ENCODE peak calls at places on chromosomes 12 and 14, in seven cellular contexts. One of them, this sample, is unnamed.

GRCh38 chr12:122437656-122438121 is 15.2 kb upstream of the CLIP1 start:
- DNase-seq in CD4-positive, alpha-beta memory T cell: no peak
- DNase-seq in endothelial cell: no peak
- DNase-seq in lung: peak; percentile 52
- DNase-seq in effector CD4-positive, alpha-beta T cell: no peak
- DNase-seq in cardiac muscle cell: no peak
- DNase-seq in T-cell: no peak
- DNase-seq in this sample: no peak

GRCh38 chr14:22567437-22567836 is 21.6 kb downstream of the DAD1 start:
- DNase-seq in cardiac muscle cell: no peak
- DNase-seq in endothelial cell: no peak
- DNase-seq in lung: no peak
- DNase-seq in T-cell: no peak
- DNase-seq in CD4-positive, alpha-beta memory T cell: no peak
- DNase-seq in effector CD4-positive, alpha-beta T cell: no peak
- DNase-seq in this sample: no peak

GRCh38 chr14:50121506-50121905 is 5.1 kb upstream of the VCPKMT start:
- DNase-seq in lung: no peak
- DNase-seq in effector CD4-positive, alpha-beta T cell: no peak
- DNase-seq in CD4-positive, alpha-beta memory T cell: no peak
- DNase-seq in T-cell: no peak
- DNase-seq in cardiac muscle cell: no peak
- DNase-seq in endothelial cell: no peak
- DNase-seq in this sample: no peak

GRCh38 chr12:70971395-70971794 is 50.9 kb upstream of the PTPRR start:
- DNase-seq in CD4-positive, alpha-beta memory T cell: no peak
- DNase-seq in endothelial cell: no peak
- DNase-seq in T-cell: no peak
- DNase-seq in lung: no peak
- DNase-seq in effector CD4-positive, alpha-beta T cell: no peak
- DNase-seq in cardiac muscle cell: no peak
- DNase-seq in this sample: no peak

GRCh38 chr12:94563261-94563660 is 87.1 kb downstream of the TMCC3 start:
- DNase-seq in lung: no peak
- DNase-seq in endothelial cell: no peak
- DNase-seq in effector CD4-positive, alpha-beta T cell: no peak
- DNase-seq in T-cell: no peak
- DNase-seq in cardiac muscle cell: no peak
- DNase-seq in CD4-positive, alpha-beta memory T cell: no peak
- DNase-seq in this sample: no peak

GRCh38 chr12:31236998-31237637 is 88.8 kb downstream of the SINHCAF start:
- DNase-seq in T-cell: no peak
- DNase-seq in effector CD4-positive, alpha-beta T cell: no peak
- DNase-seq in cardiac muscle cell: no peak
- DNase-seq in CD4-positive, alpha-beta memory T cell: no peak
- DNase-seq in lung: peak; percentile 20
- DNase-seq in endothelial cell: no peak
- DNase-seq in this sample: no peak

GRCh38 chr12:76890407-76891143 is 11.8 kb upstream of the CSRP2 start:
- DNase-seq in endothelial cell: no peak
- DNase-seq in effector CD4-positive, alpha-beta T cell: no peak
- DNase-seq in CD4-positive, alpha-beta memory T cell: no peak
- DNase-seq in lung: no peak
- DNase-seq in cardiac muscle cell: no peak
- DNase-seq in T-cell: peak; percentile 24
- DNase-seq in this sample: no peak

GRCh38 chr12:110355080-110355479 is 48.4 kb downstream of the ANAPC7 start:
- DNase-seq in effector CD4-positive, alpha-beta T cell: peak; percentile 11
- DNase-seq in CD4-positive, alpha-beta memory T cell: peak; percentile 22
- DNase-seq in lung: no peak
- DNase-seq in T-cell: peak; percentile 18
- DNase-seq in endothelial cell: peak; percentile 37
- DNase-seq in cardiac muscle cell: peak; percentile 47
- DNase-seq in this sample: peak; percentile 19

GRCh38 chr12:14416658-14417057 is 51.2 kb downstream of the ATF7IP start:
- DNase-seq in T-cell: no peak
- DNase-seq in endothelial cell: peak; percentile 41
- DNase-seq in cardiac muscle cell: peak; percentile 74
- DNase-seq in lung: no peak
- DNase-seq in effector CD4-positive, alpha-beta T cell: peak; percentile 16
- DNase-seq in CD4-positive, alpha-beta memory T cell: peak; percentile 78
- DNase-seq in this sample: peak; percentile 69

GRCh38 chr12:85872497-85873091 is 1.5 kb upstream of the NTS start:
- DNase-seq in T-cell: no peak
- DNase-seq in CD4-positive, alpha-beta memory T cell: peak; percentile 6
- DNase-seq in cardiac muscle cell: peak; percentile 72
- DNase-seq in lung: no peak
- DNase-seq in effector CD4-positive, alpha-beta T cell: no peak
- DNase-seq in endothelial cell: no peak
- DNase-seq in this sample: peak; percentile 6

GRCh38 chr12:47207005-47207717 is 127.4 kb upstream of the AMIGO2 start:
- DNase-seq in endothelial cell: no peak
- DNase-seq in T-cell: peak; percentile 35
- DNase-seq in lung: peak; percentile 40
- DNase-seq in CD4-positive, alpha-beta memory T cell: peak; percentile 44
- DNase-seq in cardiac muscle cell: no peak
- DNase-seq in effector CD4-positive, alpha-beta T cell: no peak
- DNase-seq in this sample: peak; percentile 57

GRCh38 chr14:68522510-68523325 is 270.1 kb downstream of the ZFP36L1 start:
- DNase-seq in T-cell: no peak
- DNase-seq in cardiac muscle cell: peak; percentile 44
- DNase-seq in CD4-positive, alpha-beta memory T cell: no peak
- DNase-seq in lung: no peak
- DNase-seq in endothelial cell: no peak
- DNase-seq in effector CD4-positive, alpha-beta T cell: no peak
- DNase-seq in this sample: no peak

GRCh38 chr14:30874120-30874998 is at the start of gene COCH:
- DNase-seq in cardiac muscle cell: peak; percentile 75
- DNase-seq in lung: no peak
- DNase-seq in CD4-positive, alpha-beta memory T cell: peak; percentile 17
- DNase-seq in effector CD4-positive, alpha-beta T cell: no peak
- DNase-seq in endothelial cell: peak; percentile 52
- DNase-seq in T-cell: peak; percentile 5
- DNase-seq in this sample: peak; percentile 24

GRCh38 chr12:89951050-89951693 is 242.5 kb upstream of the ATP2B1 start:
- DNase-seq in T-cell: no peak
- DNase-seq in effector CD4-positive, alpha-beta T cell: no peak
- DNase-seq in cardiac muscle cell: no peak
- DNase-seq in endothelial cell: no peak
- DNase-seq in lung: no peak
- DNase-seq in CD4-positive, alpha-beta memory T cell: no peak
- DNase-seq in this sample: no peak

GRCh38 chr12:6606331-6607131 is 648 bp downstream of the CHD4 start:
- DNase-seq in cardiac muscle cell: peak; percentile 63
- DNase-seq in lung: peak; percentile 57
- DNase-seq in CD4-positive, alpha-beta memory T cell: peak; percentile 65
- DNase-seq in T-cell: peak; percentile 65
- DNase-seq in effector CD4-positive, alpha-beta T cell: peak; percentile 60
- DNase-seq in endothelial cell: peak; percentile 72
- DNase-seq in this sample: peak; percentile 73

GRCh38 chr12:13093191-13093849 is 10.1 kb downstream of the GSG1 start:
- DNase-seq in cardiac muscle cell: no peak
- DNase-seq in endothelial cell: no peak
- DNase-seq in T-cell: no peak
- DNase-seq in effector CD4-positive, alpha-beta T cell: no peak
- DNase-seq in lung: no peak
- DNase-seq in CD4-positive, alpha-beta memory T cell: no peak
- DNase-seq in this sample: no peak